ENCODE peak calls at places on chromosomes 5 and 9, in seven cellular contexts. J, Z, A, Y, T, U and W are unnamed samples. For H3K4me1 and H3K27me3, the result is how much of the 10 kb centered on the place peaks cover.

GRCh38 chr5:172370648-172371248 is 83.6 kb downstream of the SH3PXD2B start:
- DNase-seq in J (peak), Z (peak), A (no peak), Y (no peak), T (peak), U (peak), W (no peak)

GRCh38 chr9:91711755-91712591 is 238.1 kb downstream of the ROR2 start:
- DNase-seq in J (no peak), Z (no peak), A (no peak), Y (no peak), T (no peak), U (peak), W (no peak)

GRCh38 chr9:31103836-31104235 is 1280.6 kb upstream of the ACO1 start:
- DNase-seq in J (no peak), Z (no peak), A (no peak), Y (no peak), T (no peak), U (no peak), W (no peak)

GRCh38 chr9:111897831-111898144 is 1.2 kb downstream of the UGCG start:
- DNase-seq in J (no peak), Z (no peak), A (no peak), Y (no peak), T (no peak), U (peak), W (no peak)

GRCh38 chr5:158384535-158385421 is 525.8 kb upstream of the CLINT1 start:
- DNase-seq in J (no peak), Z (no peak), A (no peak), Y (peak), T (no peak), U (peak), W (no peak)

GRCh38 chr5:56313004-56313531 is 79.9 kb upstream of the ANKRD55 start:
- DNase-seq in J (no peak), Z (no peak), A (no peak), Y (no peak), T (no peak), U (no peak), W (no peak)

GRCh38 chr5:106312360-106312759 is 1358.4 kb downstream of the EFNA5 start:
- DNase-seq in J (no peak), Z (no peak), A (no peak), Y (no peak), T (no peak), U (peak), W (no peak)

GRCh38 chr9:35002623-35003022 is 13.1 kb downstream of the DNAJB5 start:
- DNase-seq in J (no peak), Z (no peak), A (peak), Y (no peak), T (no peak), U (no peak), W (no peak)

GRCh38 chr9:122248448-122248865 is 16.2 kb downstream of the RBM18 start:
- DNase-seq in J (no peak), Z (no peak), A (peak), Y (no peak), T (no peak), U (peak), W (no peak)

GRCh38 chr5:170481839-170482238 is 22.0 kb upstream of the KCNIP1 start:
- DNase-seq in J (no peak), Z (no peak), A (no peak), Y (no peak), T (peak), U (no peak), W (no peak)

GRCh38 chr5:13601152-13601551 is 343.3 kb downstream of the DNAH5 start:
- DNase-seq in J (no peak), Z (no peak), A (no peak), Y (no peak), T (no peak), U (peak), W (no peak)

GRCh38 chr9:134895849-134896833 is 15.5 kb downstream of the FCN2 start:
- DNase-seq in J (peak), Z (no peak), A (peak), Y (peak), T (no peak), U (peak), W (peak)

GRCh38 chr9:116237456-116237855 is 83.9 kb downstream of the PAPPA start:
- DNase-seq in J (no peak), Z (no peak), A (no peak), Y (no peak), T (no peak), U (no peak), W (no peak)

GRCh38 chr9:100377015-100377414 is 24.3 kb upstream of the TEX10 start:
- DNase-seq in J (no peak), Z (no peak), A (no peak), Y (no peak), T (no peak), U (no peak), W (no peak)

GRCh38 chr9:100394819-100395218 is 32.1 kb upstream of the MSANTD3 start:
- DNase-seq in J (no peak), Z (no peak), A (no peak), Y (no peak), T (no peak), U (no peak), W (no peak)

GRCh38 chr5:178507151-178507932 is 82.9 kb downstream of the COL23A1 start:
- DNase-seq in J (no peak), Z (no peak), A (no peak), Y (no peak), T (no peak), U (no peak), W (no peak)

GRCh38 chr9:306907-307306 is 92.2 kb downstream of the DOCK8 start:
- DNase-seq in J (no peak), Z (peak), A (no peak), Y (no peak), T (peak), U (peak), W (no peak)

GRCh38 chr9:87606921-87607521 is 109.4 kb downstream of the DAPK1 start:
- DNase-seq in J (no peak), Z (no peak), A (no peak), Y (no peak), T (no peak), U (no peak), W (no peak)

GRCh38 chr9:2257530-2257929 is 242.4 kb downstream of the SMARCA2 start:
- DNase-seq in J (no peak), Z (no peak), A (no peak), Y (no peak), T (no peak), U (no peak), W (no peak)

GRCh38 chr5:11672385-11673085 is 231.7 kb downstream of the CTNND2 start:
- DNase-seq in J (no peak), Z (peak), A (no peak), Y (no peak), T (peak), U (no peak), W (no peak)

GRCh38 chr9:75149841-75150241 is 61.5 kb downstream of the OSTF1 start:
- DNase-seq in J (no peak), Z (no peak), A (no peak), Y (no peak), T (no peak), U (no peak), W (no peak)

GRCh38 chr5:32027093-32027716 is 146.9 kb downstream of the GOLPH3 start:
- DNase-seq in J (no peak), Z (no peak), A (no peak), Y (no peak), T (no peak), U (no peak), W (no peak)

GRCh38 chr5:102959055-102959454 is 160.9 kb downstream of the GIN1 start:
- DNase-seq in J (peak), Z (no peak), A (no peak), Y (no peak), T (no peak), U (peak), W (no peak)

GRCh38 chr5:154829589-154830218 is 20.7 kb downstream of the FAXDC2 start:
- DNase-seq in J (no peak), Z (no peak), A (no peak), Y (no peak), T (no peak), U (peak), W (no peak)

GRCh38 chr9:89738137-89738932 is 133.5 kb downstream of the GADD45G start:
- DNase-seq in J (peak), Z (peak), A (no peak), Y (no peak), T (peak), U (no peak), W (no peak)

GRCh38 chr5:95918421-95919006 is 43.1 kb downstream of the ELL2 start:
- DNase-seq in J (no peak), Z (no peak), A (no peak), Y (no peak), T (no peak), U (no peak), W (no peak)

GRCh38 chr9:122075135-122076030 is 17.7 kb downstream of the TTLL11 start:
- DNase-seq in J (peak), Z (no peak), A (peak), Y (no peak), T (no peak), U (no peak), W (no peak)

GRCh38 chr9:110850401-110851135 is 182.0 kb downstream of the MUSK start:
- DNase-seq in J (no peak), Z (no peak), A (no peak), Y (no peak), T (no peak), U (peak), W (no peak)

GRCh38 chr5:136901-137300 is 44.9 kb downstream of the PLEKHG4B start:
- DNase-seq in J (no peak), Z (no peak), A (no peak), Y (no peak), T (no peak), U (peak), W (no peak)

GRCh38 chr5:40688127-40688756 is 8.5 kb downstream of the PTGER4 start:
- DNase-seq in J (peak), Z (peak), A (peak), Y (peak), T (peak), U (peak), W (peak)

GRCh38 chr9:132857031-132857430 is 21.1 kb downstream of the AK8 start:
- DNase-seq in J (peak), Z (no peak), A (peak), Y (peak), T (no peak), U (no peak), W (peak)

GRCh38 chr5:40689442-40689841 is 9.7 kb downstream of the PTGER4 start:
- DNase-seq in J (peak), Z (no peak), A (no peak), Y (no peak), T (no peak), U (peak), W (no peak)

GRCh38 chr5:172499287-172499686 is 45.0 kb upstream of the SH3PXD2B start:
- DNase-seq in J (no peak), Z (no peak), A (no peak), Y (no peak), T (peak), U (no peak), W (no peak)

GRCh38 chr5:176533894-176534611 is 3.1 kb downstream of the RNF44 start:
- DNase-seq in J (no peak), Z (no peak), A (peak), Y (no peak), T (peak), U (peak), W (peak)

GRCh38 chr9:95506438-95506691 is 10.4 kb downstream of the PTCH1 start:
- DNase-seq in J (peak), Z (no peak), A (peak), Y (no peak), T (peak), U (peak), W (peak)

GRCh38 chr5:91266184-91266705 is 116.9 kb downstream of the ARRDC3 start:
- DNase-seq in J (peak), Z (no peak), A (no peak), Y (no peak), T (no peak), U (peak), W (no peak)

DNA sequence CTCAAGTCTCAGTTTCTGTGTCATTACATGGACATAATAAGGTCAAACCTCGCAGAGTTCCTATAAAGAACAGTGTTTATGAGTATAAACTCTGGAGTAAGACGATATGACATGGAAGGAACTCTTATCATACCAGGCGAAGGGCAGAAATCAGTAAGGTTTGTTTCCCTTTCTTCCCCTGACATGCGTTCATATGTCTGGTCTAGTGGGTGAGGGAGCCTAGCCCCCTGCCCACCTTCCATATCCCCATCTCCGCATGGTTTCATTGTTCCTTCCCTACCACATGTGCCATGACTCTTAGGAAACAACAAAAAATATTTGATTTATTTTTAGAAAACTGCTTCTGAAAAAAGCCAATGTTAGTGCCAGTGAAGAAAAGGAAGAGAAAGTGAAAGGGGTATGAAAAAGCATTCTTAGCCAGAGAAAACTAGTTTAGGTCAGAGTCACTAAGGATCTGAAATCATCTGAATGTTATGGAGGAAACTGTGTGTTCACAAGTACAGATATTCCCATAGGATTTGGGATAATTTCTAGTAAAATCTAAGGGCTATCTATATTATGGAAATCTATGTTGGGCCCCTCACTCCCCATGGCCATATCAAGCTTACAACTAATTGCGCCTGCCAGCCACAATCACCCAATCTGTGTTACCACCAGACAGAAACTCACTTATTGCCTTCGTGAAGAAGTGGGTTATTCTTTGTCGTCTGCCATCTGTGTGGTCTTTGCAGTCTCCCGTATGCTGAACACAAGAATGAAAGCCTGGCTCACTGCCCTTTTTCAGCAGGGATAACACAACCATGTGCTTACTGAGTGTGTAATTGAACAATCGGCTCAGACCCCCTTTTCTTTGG is 19.9 kb upstream of the HMHB1 start:
- DNase-seq in J (no peak), Z (no peak), A (no peak), Y (no peak), T (no peak), U (no peak), W (no peak)
- H3K4me3 ChIP-seq in J (no peak), Z (no peak), A (no peak), Y (no peak), T (no peak), U (no peak), W (peak)

GRCh38 chr5:127312131-127312530 is 21.5 kb downstream of the MEGF10 start:
- DNase-seq in J (no peak), Z (no peak), A (no peak), Y (no peak), T (no peak), U (no peak), W (no peak)
- H3K4me1 ChIP-seq in J (under half), Z (under half), A (under half), Y (under half), T (under half), U (under half), W (under half)

DNA sequence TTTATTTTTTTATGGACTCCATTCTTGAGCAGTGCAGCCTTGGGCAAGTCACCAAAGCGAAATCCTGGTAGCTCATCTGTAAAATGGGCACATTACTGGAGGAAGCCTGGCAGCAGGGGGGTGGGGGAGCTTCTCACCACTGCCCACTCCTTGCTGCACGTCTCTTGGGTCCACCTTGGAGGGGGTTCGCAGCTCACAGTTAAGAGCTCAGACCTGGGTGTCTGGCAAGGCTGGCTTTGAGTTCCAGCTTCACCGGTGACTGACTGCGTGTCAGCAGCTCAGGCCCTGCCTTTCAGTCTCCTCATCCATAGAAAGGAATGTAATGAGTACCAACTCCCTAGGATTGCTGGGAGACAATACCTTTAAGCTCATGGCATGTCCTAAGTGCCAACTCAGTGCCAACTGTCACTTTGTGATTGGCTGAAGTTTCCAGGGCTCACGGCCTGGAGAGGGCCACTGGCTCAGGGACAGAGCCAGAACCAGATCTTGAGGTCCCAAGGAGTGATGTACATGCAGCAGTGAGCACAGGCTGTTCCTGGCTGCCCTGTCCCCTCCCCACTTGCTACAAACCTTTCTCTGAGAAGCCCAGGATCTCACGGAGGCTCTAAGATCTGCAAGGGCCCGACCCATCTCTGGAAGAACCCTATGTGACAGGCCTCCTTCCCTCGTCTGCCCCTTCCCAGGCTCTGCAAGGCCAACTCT is 72.9 kb downstream of the C9orf50 start:
- DNase-seq in J (no peak), Z (no peak), A (no peak), Y (no peak), T (peak), U (no peak), W (no peak)
- H3K27me3 ChIP-seq in J (under half), Z (half or more), A (under half), Y (under half), T (under half), U (under half), W (under half)

GRCh38 chr5:143499480-143500114 is 96.1 kb upstream of the NR3C1 start:
- DNase-seq in J (no peak), Z (peak), A (no peak), Y (no peak), T (no peak), U (no peak), W (no peak)
- H3K4me3 ChIP-seq in J (no peak), Z (no peak), A (no peak), Y (no peak), T (no peak), U (no peak), W (no peak)

DNA sequence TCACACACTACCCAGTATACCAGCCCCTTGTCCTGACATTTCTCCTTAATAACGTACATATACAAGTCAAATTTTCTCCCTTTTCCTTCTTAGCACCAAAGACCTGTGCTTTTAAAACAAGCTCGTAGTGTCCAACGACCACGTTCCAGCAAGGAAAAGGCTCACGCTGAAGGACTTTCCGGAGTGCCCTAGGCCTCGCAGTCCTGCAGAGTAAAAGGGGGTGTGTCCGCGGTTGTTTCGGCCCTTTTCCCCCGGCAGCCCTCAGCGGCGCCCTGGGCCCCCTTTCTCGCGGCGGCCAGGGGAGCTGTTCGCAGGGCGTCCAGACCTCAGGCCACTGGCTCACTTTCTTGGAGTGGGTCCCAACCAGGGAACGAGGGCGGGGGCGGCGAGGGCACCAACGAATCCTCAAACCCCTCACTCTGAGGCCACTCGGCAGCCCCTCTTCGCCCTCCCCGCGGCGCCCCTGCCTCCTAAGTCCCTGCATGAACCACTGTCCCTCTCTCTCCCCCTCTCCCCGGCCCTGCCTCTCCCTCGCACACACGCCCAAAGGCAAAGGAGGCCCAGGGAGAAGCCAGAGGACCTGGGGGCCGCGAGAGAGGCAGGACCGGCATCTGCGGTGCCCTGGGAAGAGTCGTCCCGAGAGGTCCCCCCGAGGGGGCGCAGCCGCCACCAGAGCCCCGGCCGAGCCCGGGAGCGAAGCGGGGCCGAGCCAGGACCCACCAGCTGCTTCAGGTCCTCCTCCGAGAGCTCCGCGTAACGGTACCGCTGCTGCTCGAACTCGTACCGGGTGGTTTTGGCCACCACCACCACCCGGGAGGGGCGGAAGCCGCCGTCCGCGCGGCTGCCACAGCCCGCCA is 718 bp downstream of the NADK2 start:
- DNase-seq in J (peak), Z (peak), A (peak), Y (peak), T (peak), U (peak), W (peak)
- H3K4me1 ChIP-seq in J (under half), Z (under half), A (under half), Y (under half), T (under half), U (under half), W (under half)

GRCh38 chr5:88889165-88890069 is 6.4 kb upstream of the MEF2C start:
- DNase-seq in J (peak), Z (peak), A (peak), Y (peak), T (peak), U (peak), W (peak)

GRCh38 chr5:88888799-88889164 is 5.8 kb upstream of the MEF2C start:
- DNase-seq in J (no peak), Z (no peak), A (no peak), Y (no peak), T (no peak), U (no peak), W (no peak)

GRCh38 chr5:88888291-88888690 is 5.3 kb upstream of the MEF2C start:
- DNase-seq in J (no peak), Z (no peak), A (no peak), Y (no peak), T (no peak), U (no peak), W (no peak)

GRCh38 chr5:88892669-88893068 is 9.7 kb upstream of the MEF2C start:
- DNase-seq in J (no peak), Z (no peak), A (peak), Y (no peak), T (no peak), U (no peak), W (no peak)

DNA sequence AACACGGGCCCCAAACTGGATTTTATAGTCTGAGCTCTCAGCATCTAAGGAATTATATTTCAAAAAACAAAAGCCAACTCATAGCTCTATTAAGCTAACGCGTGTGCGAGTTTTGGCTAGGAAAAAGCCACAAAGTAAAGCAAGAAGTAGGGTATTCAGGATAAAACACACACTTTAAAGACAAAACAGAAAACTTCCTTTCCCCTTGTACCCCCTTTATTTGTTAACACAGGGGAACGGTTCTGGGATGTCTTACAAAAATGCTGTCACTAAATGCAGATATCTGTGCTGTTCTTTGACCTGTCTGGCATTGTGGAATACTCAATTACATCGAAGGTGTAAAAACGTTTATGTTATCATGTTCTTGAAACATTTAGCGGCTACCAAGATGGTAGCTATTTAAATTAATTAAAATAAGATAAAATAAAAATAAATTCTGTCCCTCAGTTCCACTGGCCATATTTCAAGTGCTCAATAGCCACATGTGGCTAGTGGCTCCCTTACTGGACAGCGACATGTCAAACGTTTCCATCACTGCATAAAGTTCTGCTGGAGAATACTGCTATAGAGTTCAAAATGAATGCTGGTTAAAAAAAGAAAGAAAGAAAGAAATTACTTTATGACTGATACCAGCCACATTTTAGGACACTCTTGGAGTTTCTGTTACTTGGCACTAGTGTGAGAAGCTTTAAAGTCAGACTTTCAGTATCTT is 7.2 kb upstream of the MEF2C start:
- DNase-seq in J (no peak), Z (no peak), A (no peak), Y (no peak), T (no peak), U (no peak), W (no peak)
- H3K27me3 ChIP-seq in J (under half), Z (half or more), A (under half), Y (under half), T (half or more), U (under half), W (under half)